ENCODE peak calls at places on chromosomes 12 and 14, in six cellular contexts. One of them, this sample, is unnamed.
A peak's percentile ranks its signal among the peaks of the same experiment; 100 is the strongest.

GRCh38 chr14:89221109-89221508 is 195.9 kb downstream of the FOXN3 start:
- DNase-seq in heart right ventricle: no peak
- DNase-seq in ascending aorta: no peak
- DNase-seq in right cardiac atrium: no peak
- DNase-seq in CD4-positive, alpha-beta memory T cell: peak; percentile 49
- DNase-seq in endothelial cell of umbilical vein: peak; percentile 86
- DNase-seq in this sample: no peak

GRCh38 chr14:69644814-69645213 is 33.4 kb downstream of the SUSD6 start:
- DNase-seq in endothelial cell of umbilical vein: no peak
- DNase-seq in heart right ventricle: no peak
- DNase-seq in ascending aorta: no peak
- DNase-seq in CD4-positive, alpha-beta memory T cell: no peak
- DNase-seq in right cardiac atrium: no peak
- DNase-seq in this sample: no peak

GRCh38 chr12:92619730-92620684 is 82.8 kb upstream of the PLEKHG7 start:
- DNase-seq in ascending aorta: no peak
- DNase-seq in right cardiac atrium: no peak
- DNase-seq in CD4-positive, alpha-beta memory T cell: no peak
- DNase-seq in heart right ventricle: no peak
- DNase-seq in endothelial cell of umbilical vein: peak; percentile 56
- DNase-seq in this sample: no peak

GRCh38 chr12:18837025-18837424 is 99.1 kb downstream of the CAPZA3 start:
- DNase-seq in ascending aorta: no peak
- DNase-seq in endothelial cell of umbilical vein: no peak
- DNase-seq in right cardiac atrium: no peak
- DNase-seq in heart right ventricle: no peak
- DNase-seq in CD4-positive, alpha-beta memory T cell: no peak
- DNase-seq in this sample: no peak

GRCh38 chr12:109919466-109919865 is 19.4 kb downstream of the TCHP start:
- DNase-seq in CD4-positive, alpha-beta memory T cell: no peak
- DNase-seq in right cardiac atrium: no peak
- DNase-seq in heart right ventricle: no peak
- DNase-seq in ascending aorta: no peak
- DNase-seq in endothelial cell of umbilical vein: no peak
- DNase-seq in this sample: no peak

GRCh38 chr14:39097159-39097558 is 5.9 kb downstream of the SEC23A start:
- DNase-seq in endothelial cell of umbilical vein: peak; percentile 60
- DNase-seq in right cardiac atrium: no peak
- DNase-seq in CD4-positive, alpha-beta memory T cell: peak; percentile 24
- DNase-seq in ascending aorta: no peak
- DNase-seq in heart right ventricle: no peak
- DNase-seq in this sample: no peak

GRCh38 chr12:6570264-6570887 is 2.3 kb upstream of the NOP2 start:
- DNase-seq in heart right ventricle: no peak
- DNase-seq in ascending aorta: no peak
- DNase-seq in right cardiac atrium: peak; percentile 76
- DNase-seq in endothelial cell of umbilical vein: peak; percentile 39
- DNase-seq in CD4-positive, alpha-beta memory T cell: peak; percentile 25
- DNase-seq in this sample: peak; percentile 83

GRCh38 chr12:48999371-49000131 is at the start of gene DDN:
- DNase-seq in right cardiac atrium: peak; percentile 73
- DNase-seq in CD4-positive, alpha-beta memory T cell: peak; percentile 45
- DNase-seq in heart right ventricle: no peak
- DNase-seq in endothelial cell of umbilical vein: no peak
- DNase-seq in ascending aorta: no peak
- DNase-seq in this sample: peak; percentile 86

GRCh38 chr12:106903241-106903950 is 52.3 kb upstream of the TMEM263 start:
- DNase-seq in endothelial cell of umbilical vein: peak; percentile 67
- DNase-seq in ascending aorta: no peak
- DNase-seq in CD4-positive, alpha-beta memory T cell: peak; percentile 59
- DNase-seq in right cardiac atrium: peak; percentile 91
- DNase-seq in heart right ventricle: peak; percentile 69
- DNase-seq in this sample: peak; percentile 84

GRCh38 chr12:107437954-107438353 is 247.6 kb upstream of the PWP1 start:
- DNase-seq in endothelial cell of umbilical vein: no peak
- DNase-seq in right cardiac atrium: no peak
- DNase-seq in CD4-positive, alpha-beta memory T cell: no peak
- DNase-seq in heart right ventricle: no peak
- DNase-seq in ascending aorta: no peak
- DNase-seq in this sample: peak; percentile 7

GRCh38 chr14:104980601-104981531 is 2.7 kb upstream of the AHNAK2 start:
- DNase-seq in ascending aorta: no peak
- DNase-seq in heart right ventricle: no peak
- DNase-seq in right cardiac atrium: peak; percentile 28
- DNase-seq in CD4-positive, alpha-beta memory T cell: no peak
- DNase-seq in endothelial cell of umbilical vein: no peak
- DNase-seq in this sample: peak; percentile 67

GRCh38 chr12:111161898-111162297 is 207.0 kb downstream of the PHETA1 start:
- DNase-seq in right cardiac atrium: no peak
- DNase-seq in endothelial cell of umbilical vein: no peak
- DNase-seq in heart right ventricle: no peak
- DNase-seq in CD4-positive, alpha-beta memory T cell: no peak
- DNase-seq in ascending aorta: no peak
- DNase-seq in this sample: no peak

GRCh38 chr12:113063396-113064350 is 7.1 kb downstream of the DTX1 start:
- DNase-seq in endothelial cell of umbilical vein: no peak
- DNase-seq in right cardiac atrium: no peak
- DNase-seq in CD4-positive, alpha-beta memory T cell: no peak
- DNase-seq in heart right ventricle: no peak
- DNase-seq in ascending aorta: no peak
- DNase-seq in this sample: peak; percentile 64

GRCh38 chr12:11228268-11228879 is 41.1 kb downstream of the PRB3 start:
- DNase-seq in right cardiac atrium: no peak
- DNase-seq in heart right ventricle: no peak
- DNase-seq in endothelial cell of umbilical vein: peak; percentile 73
- DNase-seq in ascending aorta: no peak
- DNase-seq in CD4-positive, alpha-beta memory T cell: peak; percentile 7
- DNase-seq in this sample: no peak

GRCh38 chr12:122868471-122869177 is 27.3 kb downstream of the VPS37B start:
- DNase-seq in endothelial cell of umbilical vein: no peak
- DNase-seq in ascending aorta: no peak
- DNase-seq in heart right ventricle: no peak
- DNase-seq in CD4-positive, alpha-beta memory T cell: no peak
- DNase-seq in right cardiac atrium: no peak
- DNase-seq in this sample: peak; percentile 56

GRCh38 chr14:101857226-101857625 is 95.7 kb downstream of the PPP2R5C start:
- DNase-seq in CD4-positive, alpha-beta memory T cell: no peak
- DNase-seq in right cardiac atrium: no peak
- DNase-seq in ascending aorta: no peak
- DNase-seq in heart right ventricle: no peak
- DNase-seq in endothelial cell of umbilical vein: no peak
- DNase-seq in this sample: no peak

GRCh38 chr12:95201056-95201670 is 16.1 kb downstream of the FGD6 start:
- DNase-seq in ascending aorta: no peak
- DNase-seq in CD4-positive, alpha-beta memory T cell: no peak
- DNase-seq in endothelial cell of umbilical vein: peak; percentile 20
- DNase-seq in heart right ventricle: no peak
- DNase-seq in right cardiac atrium: no peak
- DNase-seq in this sample: no peak

GRCh38 chr14:67557118-67557517 is 24.0 kb downstream of the PLEKHH1 start:
- DNase-seq in right cardiac atrium: no peak
- DNase-seq in CD4-positive, alpha-beta memory T cell: no peak
- DNase-seq in endothelial cell of umbilical vein: no peak
- DNase-seq in ascending aorta: no peak
- DNase-seq in heart right ventricle: no peak
- DNase-seq in this sample: no peak

GRCh38 chr12:34403706-34404376 is 381.5 kb downstream of the ALG10 start:
- DNase-seq in CD4-positive, alpha-beta memory T cell: no peak
- DNase-seq in heart right ventricle: no peak
- DNase-seq in ascending aorta: peak; percentile 7
- DNase-seq in endothelial cell of umbilical vein: no peak
- DNase-seq in right cardiac atrium: no peak
- DNase-seq in this sample: peak; percentile 51

GRCh38 chr12:99121476-99121965 is 476.4 kb downstream of the APAF1 start:
- DNase-seq in ascending aorta: no peak
- DNase-seq in endothelial cell of umbilical vein: no peak
- DNase-seq in CD4-positive, alpha-beta memory T cell: no peak
- DNase-seq in heart right ventricle: no peak
- DNase-seq in right cardiac atrium: no peak
- DNase-seq in this sample: no peak

GRCh38 chr12:121214171-121214777 is 4.3 kb downstream of the P2RX4 start:
- DNase-seq in right cardiac atrium: no peak
- DNase-seq in ascending aorta: no peak
- DNase-seq in endothelial cell of umbilical vein: peak; percentile 29
- DNase-seq in CD4-positive, alpha-beta memory T cell: no peak
- DNase-seq in heart right ventricle: no peak
- DNase-seq in this sample: no peak

GRCh38 chr14:42110167-42110566 is 503.5 kb downstream of the LRFN5 start:
- DNase-seq in CD4-positive, alpha-beta memory T cell: no peak
- DNase-seq in heart right ventricle: no peak
- DNase-seq in endothelial cell of umbilical vein: no peak
- DNase-seq in ascending aorta: no peak
- DNase-seq in right cardiac atrium: no peak
- DNase-seq in this sample: no peak

GRCh38 chr14:32576088-32576795 is 247.1 kb downstream of the AKAP6 start:
- DNase-seq in ascending aorta: no peak
- DNase-seq in right cardiac atrium: peak; percentile 53
- DNase-seq in heart right ventricle: peak; percentile 34
- DNase-seq in endothelial cell of umbilical vein: peak; percentile 57
- DNase-seq in CD4-positive, alpha-beta memory T cell: peak; percentile 38
- DNase-seq in this sample: no peak

GRCh38 chr14:34187645-34188044 is 236.8 kb upstream of the EGLN3 start:
- DNase-seq in right cardiac atrium: no peak
- DNase-seq in endothelial cell of umbilical vein: no peak
- DNase-seq in ascending aorta: no peak
- DNase-seq in heart right ventricle: no peak
- DNase-seq in CD4-positive, alpha-beta memory T cell: no peak
- DNase-seq in this sample: no peak

GRCh38 chr12:57224973-57225679 is 4.4 kb upstream of the SHMT2 start:
- DNase-seq in right cardiac atrium: peak; percentile 80
- DNase-seq in heart right ventricle: no peak
- DNase-seq in endothelial cell of umbilical vein: peak; percentile 26
- DNase-seq in CD4-positive, alpha-beta memory T cell: peak; percentile 67
- DNase-seq in ascending aorta: no peak
- DNase-seq in this sample: peak; percentile 92

GRCh38 chr14:104445832-104446381 is 133.7 kb upstream of the C14orf180 start:
- DNase-seq in ascending aorta: no peak
- DNase-seq in CD4-positive, alpha-beta memory T cell: no peak
- DNase-seq in endothelial cell of umbilical vein: no peak
- DNase-seq in heart right ventricle: no peak
- DNase-seq in right cardiac atrium: no peak
- DNase-seq in this sample: peak; percentile 35

GRCh38 chr12:94745562-94745961 is 95.2 kb upstream of the TMCC3 start:
- DNase-seq in endothelial cell of umbilical vein: no peak
- DNase-seq in ascending aorta: no peak
- DNase-seq in heart right ventricle: no peak
- DNase-seq in CD4-positive, alpha-beta memory T cell: no peak
- DNase-seq in right cardiac atrium: no peak
- DNase-seq in this sample: no peak

GRCh38 chr12:56517854-56518253 is 3.8 kb upstream of the RBMS2 start:
- DNase-seq in heart right ventricle: no peak
- DNase-seq in right cardiac atrium: no peak
- DNase-seq in CD4-positive, alpha-beta memory T cell: no peak
- DNase-seq in endothelial cell of umbilical vein: no peak
- DNase-seq in ascending aorta: no peak
- DNase-seq in this sample: no peak

GRCh38 chr12:110002691-110003515 is 3.7 kb downstream of the ANKRD13A start:
- DNase-seq in CD4-positive, alpha-beta memory T cell: no peak
- DNase-seq in right cardiac atrium: no peak
- DNase-seq in ascending aorta: no peak
- DNase-seq in endothelial cell of umbilical vein: no peak
- DNase-seq in heart right ventricle: no peak
- DNase-seq in this sample: no peak

GRCh38 chr12:115450710-115451109 is 766.7 kb upstream of the TBX3 start:
- DNase-seq in ascending aorta: no peak
- DNase-seq in heart right ventricle: no peak
- DNase-seq in endothelial cell of umbilical vein: no peak
- DNase-seq in right cardiac atrium: no peak
- DNase-seq in CD4-positive, alpha-beta memory T cell: no peak
- DNase-seq in this sample: no peak

GRCh38 chr14:52862652-52863338 is 71.4 kb upstream of the GNPNAT1 start:
- DNase-seq in right cardiac atrium: no peak
- DNase-seq in ascending aorta: no peak
- DNase-seq in CD4-positive, alpha-beta memory T cell: no peak
- DNase-seq in endothelial cell of umbilical vein: peak; percentile 44
- DNase-seq in heart right ventricle: no peak
- DNase-seq in this sample: no peak

GRCh38 chr12:9372202-9372601 is 164.0 kb upstream of the PZP start:
- DNase-seq in right cardiac atrium: no peak
- DNase-seq in ascending aorta: no peak
- DNase-seq in heart right ventricle: no peak
- DNase-seq in endothelial cell of umbilical vein: peak; percentile 18
- DNase-seq in CD4-positive, alpha-beta memory T cell: no peak
- DNase-seq in this sample: no peak

GRCh38 chr12:49903700-49904423 is at the start of gene FAIM2:
- DNase-seq in heart right ventricle: peak; percentile 32
- DNase-seq in endothelial cell of umbilical vein: no peak
- DNase-seq in right cardiac atrium: peak; percentile 91
- DNase-seq in CD4-positive, alpha-beta memory T cell: peak; percentile 51
- DNase-seq in ascending aorta: no peak
- DNase-seq in this sample: peak; percentile 80

GRCh38 chr12:13248956-13249355 is 52.4 kb downstream of the EMP1 start:
- DNase-seq in heart right ventricle: no peak
- DNase-seq in right cardiac atrium: no peak
- DNase-seq in ascending aorta: no peak
- DNase-seq in CD4-positive, alpha-beta memory T cell: no peak
- DNase-seq in endothelial cell of umbilical vein: no peak
- DNase-seq in this sample: no peak
- H3K27me3 ChIP-seq in heart right ventricle: no peaks in the 10 kb centered on the region
- H3K27me3 ChIP-seq in right cardiac atrium: no peaks in the 10 kb centered on the region
- H3K27me3 ChIP-seq in ascending aorta: no peaks in the 10 kb centered on the region
- H3K27me3 ChIP-seq in CD4-positive, alpha-beta memory T cell: no peaks in the 10 kb centered on the region
- H3K27me3 ChIP-seq in endothelial cell of umbilical vein: no peaks in the 10 kb centered on the region
- H3K27me3 ChIP-seq in this sample: no peaks in the 10 kb centered on the region

GRCh38 chr12:17588968-17589367 is 501.0 kb downstream of the RERGL start:
- DNase-seq in CD4-positive, alpha-beta memory T cell: no peak
- DNase-seq in right cardiac atrium: no peak
- DNase-seq in heart right ventricle: no peak
- DNase-seq in ascending aorta: no peak
- DNase-seq in endothelial cell of umbilical vein: no peak
- DNase-seq in this sample: no peak
- H3K27ac ChIP-seq in CD4-positive, alpha-beta memory T cell: no peak overlapping the region
- H3K27ac ChIP-seq in right cardiac atrium: no peak overlapping the region
- H3K27ac ChIP-seq in heart right ventricle: no peak overlapping the region
- H3K27ac ChIP-seq in ascending aorta: no peak overlapping the region
- H3K27ac ChIP-seq in endothelial cell of umbilical vein: no peak overlapping the region
- H3K27ac ChIP-seq in this sample: no peak overlapping the region

DNA sequence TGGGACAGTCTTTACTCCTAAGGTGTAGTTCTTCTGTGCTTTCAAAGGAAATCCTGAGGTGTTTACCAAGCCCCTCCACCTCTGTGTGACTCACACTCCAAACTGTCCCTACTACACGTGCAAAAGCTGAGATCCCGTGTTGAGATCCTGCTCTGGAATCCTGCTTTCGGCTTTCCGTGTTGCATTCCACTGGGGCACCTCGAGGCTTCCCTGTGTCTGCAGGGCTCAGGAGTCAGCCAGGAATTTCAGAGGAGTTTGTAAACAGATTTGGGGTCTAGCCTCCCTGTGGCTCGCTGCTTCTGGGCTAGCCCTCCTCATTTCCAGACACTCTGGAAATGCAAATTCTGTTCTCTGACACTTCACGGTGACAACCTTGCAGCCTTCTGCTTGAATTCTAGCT is 48.4 kb downstream of the CACNA2D4 start:
- DNase-seq in heart right ventricle: no peak
- DNase-seq in endothelial cell of umbilical vein: no peak
- DNase-seq in right cardiac atrium: no peak
- DNase-seq in CD4-positive, alpha-beta memory T cell: no peak
- DNase-seq in ascending aorta: no peak
- DNase-seq in this sample: no peak
- H3K27me3 ChIP-seq in heart right ventricle: peaks cover 52% of the 10 kb centered on the region
- H3K27me3 ChIP-seq in endothelial cell of umbilical vein: no peaks in the 10 kb centered on the region
- H3K27me3 ChIP-seq in right cardiac atrium: no peaks in the 10 kb centered on the region
- H3K27me3 ChIP-seq in CD4-positive, alpha-beta memory T cell: no peaks in the 10 kb centered on the region
- H3K27me3 ChIP-seq in ascending aorta: no peaks in the 10 kb centered on the region
- H3K27me3 ChIP-seq in this sample: peaks cover 3% of the 10 kb centered on the region

GRCh38 chr12:124411291-124411878 is 116.5 kb downstream of the RFLNA start:
- DNase-seq in endothelial cell of umbilical vein: no peak
- DNase-seq in ascending aorta: no peak
- DNase-seq in right cardiac atrium: peak; percentile 90
- DNase-seq in CD4-positive, alpha-beta memory T cell: no peak
- DNase-seq in heart right ventricle: no peak
- DNase-seq in this sample: no peak
- H3K27ac ChIP-seq in endothelial cell of umbilical vein: no peak overlapping the region
- H3K27ac ChIP-seq in ascending aorta: peak overlapping the region; percentile 59
- H3K27ac ChIP-seq in right cardiac atrium: peak overlapping the region; percentile 37
- H3K27ac ChIP-seq in CD4-positive, alpha-beta memory T cell: no peak overlapping the region
- H3K27ac ChIP-seq in heart right ventricle: peak overlapping the region; percentile 62
- H3K27ac ChIP-seq in this sample: no peak overlapping the region